ENCODE peak calls at places on chromosome 19, in five cellular contexts. T is Peyer's patch, Q is left ventricle myocardium inferior, A is nephron progenitor cell, V is H9. F is an unnamed sample.

GRCh38 chr19:47446534-47447469 is 24.9 kb downstream of the SLC8A2 start:
- DNase-seq in T (no peak), Q (no peak), A (peak; percentile 62), V (peak; percentile 96), F (peak; percentile 45)

GRCh38 chr19:1183543-1184172 is 9.6 kb upstream of the SBNO2 start:
- DNase-seq in T (no peak), Q (no peak), A (no peak), V (peak; percentile 70), F (no peak)

GRCh38 chr19:38429055-38429810 is 3.2 kb upstream of the RASGRP4 start:
- DNase-seq in T (no peak), Q (no peak), A (no peak), V (no peak), F (no peak)

GRCh38 chr19:2804156-2805004 is 15.3 kb upstream of the ZNF554 start:
- DNase-seq in T (no peak), Q (no peak), A (no peak), V (no peak), F (no peak)

GRCh38 chr19:4474504-4475136 is 2.5 kb downstream of the HDGFL2 start:
- DNase-seq in T (no peak), Q (no peak), A (peak; percentile 74), V (peak; percentile 90), F (no peak)

GRCh38 chr19:39916236-39916635 is 18.2 kb downstream of the FCGBP start:
- DNase-seq in T (no peak), Q (no peak), A (no peak), V (no peak), F (no peak)

GRCh38 chr19:8233370-8233769 is 24.2 kb downstream of the CERS4 start:
- DNase-seq in T (no peak), Q (no peak), A (no peak), V (no peak), F (no peak)

GRCh38 chr19:45768644-45769053 is 403 bp downstream of the SIX5 start:
- DNase-seq in T (peak; percentile 26), Q (peak; percentile 63), A (peak; percentile 69), V (no peak), F (peak; percentile 60)

GRCh38 chr19:8571006-8571411 is 6.2 kb downstream of the MYO1F start:
- DNase-seq in T (peak; percentile 70), Q (peak; percentile 27), A (no peak), V (no peak), F (peak; percentile 59)

GRCh38 chr19:13954185-13954584 is 1.9 kb downstream of the DCAF15 start:
- DNase-seq in T (no peak), Q (no peak), A (no peak), V (no peak), F (no peak)
- TF ChIP-seq CTCF in T (no peak), Q (no peak), A (no peak), V (no peak), F (no peak)

GRCh38 chr19:54159352-54160181 is at the start of gene LENG1:
- DNase-seq in T (peak; percentile 100), Q (peak; percentile 99), A (peak; percentile 97), V (peak; percentile 100), F (peak; percentile 100)
- TF ChIP-seq CTCF in T (no peak), Q (peak; percentile 47), A (peak; percentile 15), V (peak; percentile 52), F (peak; percentile 48)

GRCh38 chr19:48899781-48900476 is at the start of gene NUCB1:
- DNase-seq in T (peak; percentile 99), Q (peak; percentile 99), A (peak; percentile 100), V (peak; percentile 99), F (peak; percentile 99)
- TF ChIP-seq CTCF in T (no peak), Q (peak; percentile 55), A (no peak), V (peak; percentile 24), F (peak; percentile 18)

GRCh38 chr19:35516310-35516709 is 2.9 kb upstream of the DMKN start:
- DNase-seq in T (no peak), Q (no peak), A (no peak), V (no peak), F (no peak)

GRCh38 chr19:35517342-35517741 is 3.9 kb upstream of the DMKN start:
- DNase-seq in T (no peak), Q (no peak), A (no peak), V (no peak), F (no peak)

GRCh38 chr19:35519291-35519690 is 5.8 kb upstream of the DMKN start:
- DNase-seq in T (no peak), Q (no peak), A (no peak), V (no peak), F (no peak)

GRCh38 chr19:35521124-35521743 is 6.9 kb downstream of the SBSN start:
- DNase-seq in T (no peak), Q (no peak), A (no peak), V (peak; percentile 55), F (no peak)

GRCh38 chr19:35518313-35518712 is 4.9 kb upstream of the DMKN start:
- DNase-seq in T (no peak), Q (no peak), A (no peak), V (no peak), F (no peak)
- TF ChIP-seq CTCF in T (no peak), Q (no peak), A (no peak), V (no peak), F (no peak)

GRCh38 chr19:16022251-16022650 is 54.0 kb upstream of the TPM4 start:
- DNase-seq in T (no peak), Q (no peak), A (no peak), V (peak; percentile 18), F (no peak)
- TF ChIP-seq CTCF in T (no peak), Q (no peak), A (no peak), V (no peak), F (no peak)